ENCODE peak calls at places on chromosomes 3 and 15, in eight cellular contexts. J, K, F, R, S, C, Q and T are unnamed samples. For H3K9me3, the result is how much of the 10 kb centered on the place peaks cover.

GRCh38 chr3:78091478-78092119 is 1051.7 kb downstream of the ROBO2 start:
- DNase-seq in J (no peak), K (no peak), C (no peak), R (no peak), F (peak), Q (no peak), S (no peak), T (no peak)

GRCh38 chr15:78715930-78716329 is 74.9 kb upstream of the CHRNB4 start:
- DNase-seq in S (no peak), J (peak), C (peak), R (no peak), K (no peak), F (no peak), Q (peak), T (peak)

GRCh38 chr15:88493811-88494210 is 26.3 kb downstream of the MRPS11 start:
- DNase-seq in C (no peak), S (no peak), F (no peak), R (no peak), Q (no peak), J (no peak), K (no peak), T (no peak)

GRCh38 chr3:189789432-189789831 is 158.2 kb downstream of the TP63 start:
- DNase-seq in F (no peak), J (no peak), S (no peak), C (no peak), K (no peak), Q (no peak), R (no peak), T (peak)

GRCh38 chr15:69096197-69096596 is 64.2 kb upstream of the GLCE start:
- DNase-seq in F (no peak), K (no peak), Q (no peak), S (no peak), J (no peak), R (no peak), C (no peak), T (no peak)

GRCh38 chr3:40237892-40238571 is 71.5 kb upstream of the EIF1B start:
- DNase-seq in C (peak), F (peak), R (no peak), S (no peak), J (peak), K (peak), Q (peak), T (no peak)

GRCh38 chr15:39741258-39741657 is 41.4 kb downstream of the FSIP1 start:
- DNase-seq in C (no peak), K (no peak), Q (peak), F (no peak), S (no peak), R (no peak), J (peak), T (no peak)

GRCh38 chr3:4977001-4977888 is 2.0 kb upstream of the BHLHE40 start:
- DNase-seq in J (peak), R (peak), Q (peak), F (peak), C (peak), K (peak), S (no peak), T (no peak)

GRCh38 chr15:22979069-22979698 is 984 bp downstream of the CYFIP1 start:
- DNase-seq in J (peak), F (peak), K (peak), C (peak), R (peak), Q (peak), S (no peak), T (no peak)

GRCh38 chr15:101250931-101251829 is 668 bp downstream of the CHSY1 start:
- DNase-seq in Q (peak), R (peak), K (peak), C (peak), F (peak), S (no peak), J (no peak), T (no peak)

GRCh38 chr15:31740203-31740602 is 290.1 kb upstream of the CHRNA7 start:
- DNase-seq in K (no peak), Q (no peak), C (peak), F (peak), S (no peak), J (no peak), R (no peak), T (no peak)

GRCh38 chr3:190325923-190326322 is 3.7 kb upstream of the CLDN1 start:
- DNase-seq in S (no peak), J (peak), F (no peak), R (no peak), Q (peak), K (no peak), C (no peak), T (no peak)

GRCh38 chr15:43799209-43799944 is 643 bp downstream of the SERINC4 start:
- DNase-seq in K (no peak), J (no peak), R (peak), S (peak), F (no peak), C (no peak), Q (peak), T (no peak)

GRCh38 chr15:96342611-96343528 is 12.4 kb downstream of the NR2F2 start:
- DNase-seq in F (no peak), C (no peak), S (no peak), Q (no peak), R (no peak), J (no peak), K (no peak), T (no peak)

GRCh38 chr15:77870195-77871065 is 207.1 kb downstream of the TBC1D2B start:
- DNase-seq in S (peak), F (peak), J (peak), K (peak), Q (peak), C (peak), R (peak), T (peak)

GRCh38 chr3:119542168-119542767 is 17.1 kb downstream of the CD80 start:
- DNase-seq in Q (no peak), J (no peak), S (no peak), K (no peak), F (no peak), R (no peak), C (no peak), T (no peak)

GRCh38 chr3:159919873-159920272 is 68.8 kb upstream of the IL12A start:
- DNase-seq in K (no peak), J (peak), C (peak), R (no peak), Q (peak), F (no peak), S (no peak), T (no peak)
- H3K9me3 ChIP-seq in K (under half), J (under half), C (under half), R (under half), Q (under half), F (under half), S (under half), T (under half)

GRCh38 chr15:70259030-70259424 is 161.3 kb upstream of the TLE3 start:
- DNase-seq in R (peak), F (peak), S (peak), Q (peak), K (no peak), C (no peak), J (peak), T (no peak)
- H3K4me2 ChIP-seq in R (peak), F (no peak), S (peak), Q (no peak), K (no peak), C (no peak), J (no peak), T (no peak)

GRCh38 chr3:15628967-15629366 is 27.4 kb downstream of the BTD start:
- DNase-seq in J (no peak), C (no peak), Q (no peak), F (no peak), K (no peak), S (no peak), R (no peak), T (no peak)

DNA sequence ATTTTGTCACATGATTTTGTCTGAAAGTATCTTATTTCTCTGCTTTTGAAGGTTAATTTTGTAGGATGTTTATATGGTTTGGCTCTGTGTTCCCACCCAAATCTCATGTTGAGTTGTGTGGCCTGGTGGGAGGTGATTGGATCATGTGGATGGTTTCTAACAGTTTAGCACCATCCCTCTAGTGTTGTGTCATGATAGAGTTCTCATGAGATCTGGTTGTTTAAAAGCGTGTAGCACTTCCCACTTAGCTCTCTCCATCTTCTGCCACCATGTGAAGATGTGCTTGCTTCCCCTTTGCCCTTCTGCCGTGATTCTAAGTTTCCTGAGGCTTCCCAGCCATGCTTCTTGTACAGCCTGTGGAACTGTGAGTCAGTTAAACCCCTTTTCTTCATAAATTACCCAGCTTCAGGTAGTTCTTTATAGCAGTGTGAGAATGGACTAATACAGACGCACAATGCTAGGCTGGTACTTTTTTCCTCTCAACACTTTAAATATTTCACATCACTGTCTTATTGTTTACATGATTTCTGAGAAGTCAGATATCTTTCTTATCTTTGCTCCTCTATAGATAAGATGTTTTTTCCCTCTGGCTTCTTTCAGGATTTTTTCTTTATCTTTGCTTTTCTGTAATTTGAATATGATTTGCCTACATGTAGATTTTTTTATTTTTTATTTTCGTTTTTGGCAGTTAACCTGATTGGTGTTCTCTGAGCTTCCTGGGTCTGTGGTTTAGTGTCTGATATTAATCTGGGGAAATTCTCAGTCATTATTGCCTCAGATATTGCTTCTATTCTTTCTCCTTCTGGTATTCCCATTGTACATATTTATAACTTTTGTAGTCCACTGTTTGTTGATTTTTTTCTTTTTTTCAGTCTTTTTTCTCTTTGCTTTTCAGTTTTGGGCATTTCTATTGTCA is 22.2 kb downstream of the BTD start:
- DNase-seq in R (no peak), K (no peak), F (no peak), S (no peak), Q (no peak), C (no peak), J (no peak), T (no peak)
- H3K9me3 ChIP-seq in R (under half), K (under half), F (under half), S (under half), Q (under half), C (under half), J (under half), T (under half)

GRCh38 chr3:57062119-57062631 is 1.7 kb downstream of the SPATA12 start:
- DNase-seq in J (no peak), C (no peak), S (no peak), R (no peak), Q (no peak), F (no peak), K (no peak), T (no peak)
- H3K4me2 ChIP-seq in J (no peak), C (peak), S (peak), R (no peak), Q (no peak), F (no peak), K (no peak), T (peak)

GRCh38 chr15:20665653-20666052 is 124.1 kb upstream of the GOLGA6L6 start:
- DNase-seq in S (no peak), C (no peak), J (no peak), K (no peak), Q (no peak), F (no peak), R (no peak), T (no peak)
- H3K9me3 ChIP-seq in S (under half), C (under half), J (under half), K (under half), Q (under half), F (under half), R (under half), T (under half)